ENCODE peak calls at places on chromosomes 5 and 9, in four cellular contexts. I is amniotic epithelial cell, S is adrenal gland, L is left ventricle myocardium superior. G is an unnamed sample.

GRCh38 chr9:3502560-3503398 is 23.0 kb downstream of the RFX3 start:
- DNase-seq in I (no peak), S (no peak), L (no peak), G (no peak)

GRCh38 chr5:163379298-163380155 is 57.9 kb upstream of the CCNG1 start:
- DNase-seq in S (no peak), I (peak; percentile 73), L (no peak), G (no peak)

GRCh38 chr5:115333164-115333563 is 36.7 kb upstream of the CCDC112 start:
- DNase-seq in I (peak; percentile 40), L (no peak), S (no peak), G (no peak)

GRCh38 chr5:123125953-123126352 is 36.9 kb downstream of the PRDM6 start:
- DNase-seq in L (no peak), I (peak; percentile 66), S (no peak), G (no peak)

GRCh38 chr5:160199410-160199911 is 29.8 kb upstream of the FABP6 start:
- DNase-seq in S (peak; percentile 59), I (peak; percentile 15), L (peak; percentile 90), G (peak; percentile 87)

GRCh38 chr9:80789831-80790230 is 899.5 kb downstream of the TLE1 start:
- DNase-seq in I (no peak), L (no peak), S (no peak), G (no peak)

GRCh38 chr5:127290019-127290945 is at the start of gene MEGF10:
- DNase-seq in S (peak; percentile 51), L (peak; percentile 44), I (peak; percentile 20), G (peak; percentile 45)

GRCh38 chr5:53035868-53036381 is 46.8 kb downstream of the ITGA2 start:
- DNase-seq in L (no peak), I (peak; percentile 46), S (no peak), G (no peak)

GRCh38 chr5:151257731-151258715 is 5.0 kb downstream of the GM2A start:
- DNase-seq in L (no peak), I (peak; percentile 66), S (no peak), G (no peak)

GRCh38 chr9:110538621-110539020 is 40.9 kb downstream of the SVEP1 start:
- DNase-seq in I (no peak), S (no peak), L (no peak), G (no peak)

GRCh38 chr9:3517377-3518048 is 8.3 kb downstream of the RFX3 start:
- DNase-seq in S (no peak), L (no peak), I (peak; percentile 23), G (no peak)

GRCh38 chr5:150122158-150122510 is 33.5 kb downstream of the PDGFRB start:
- DNase-seq in L (peak; percentile 43), S (no peak), I (peak; percentile 20), G (peak; percentile 47)

GRCh38 chr9:114849450-114849849 is 43.6 kb upstream of the TNFSF15 start:
- DNase-seq in S (no peak), L (no peak), I (no peak), G (no peak)

GRCh38 chr5:156934450-156935211 is 28.4 kb downstream of the TIMD4 start:
- DNase-seq in S (peak; percentile 28), L (no peak), I (no peak), G (peak; percentile 44)